ENCODE peak calls at places on chromosomes 2 and 18, in four cellular contexts. Y, X, L and N are unnamed samples.

GRCh38 chr18:23933407-23933806 is 81.1 kb upstream of the TTC39C start:
- DNase-seq in L (peak; percentile 17), Y (peak; percentile 25), X (peak; percentile 15), N (no peak)

GRCh38 chr18:53745986-53746385 is 478.5 kb downstream of the MBD2 start:
- DNase-seq in Y (peak; percentile 51), L (no peak), X (no peak), N (no peak)

GRCh38 chr2:37301408-37301807 is 23.2 kb downstream of the PRKD3 start:
- DNase-seq in L (no peak), X (no peak), Y (peak; percentile 58), N (peak; percentile 31)

GRCh38 chr18:11148655-11149440 is 521 bp downstream of the PIEZO2 start:
- DNase-seq in L (no peak), X (no peak), Y (no peak), N (no peak)

GRCh38 chr2:136248242-136248641 is 130.3 kb upstream of the CXCR4 start:
- DNase-seq in Y (peak; percentile 38), L (peak; percentile 35), X (peak; percentile 47), N (no peak)

GRCh38 chr2:174590928-174591648 is 6.5 kb downstream of the WIPF1 start:
- DNase-seq in X (peak; percentile 37), Y (peak; percentile 35), L (no peak), N (no peak)

GRCh38 chr2:217434183-217434620 is 568.6 kb downstream of the TNS1 start:
- DNase-seq in Y (peak; percentile 84), L (peak; percentile 86), X (peak; percentile 99), N (peak; percentile 95)

GRCh38 chr2:172513935-172514586 is 41.8 kb upstream of the PDK1 start:
- DNase-seq in Y (no peak), X (no peak), L (no peak), N (no peak)

GRCh38 chr18:79772108-79772864 is 25.5 kb upstream of the KCNG2 start:
- DNase-seq in Y (no peak), L (no peak), X (no peak), N (no peak)

GRCh38 chr18:36405611-36406010 is 108.1 kb downstream of the FHOD3 start:
- DNase-seq in Y (no peak), X (no peak), L (no peak), N (no peak)

GRCh38 chr2:190625691-190626090 is 23.2 kb upstream of the NAB1 start:
- DNase-seq in Y (no peak), L (no peak), X (no peak), N (no peak)

GRCh38 chr2:46942143-46942526 is 26.5 kb upstream of the MCFD2 start:
- DNase-seq in X (no peak), Y (peak; percentile 35), L (peak; percentile 15), N (peak; percentile 78)

GRCh38 chr2:25312958-25313710 is 28.6 kb downstream of the DNMT3A start:
- DNase-seq in L (no peak), Y (no peak), X (no peak), N (no peak)

GRCh38 chr2:129777757-129778607 is 201.5 kb upstream of the RAB6C start:
- DNase-seq in X (no peak), L (no peak), Y (no peak), N (no peak)

GRCh38 chr2:49619804-49620203 is 465.5 kb upstream of the FSHR start:
- DNase-seq in X (no peak), L (no peak), Y (no peak), N (no peak)

GRCh38 chr2:177592945-177593344 is 200.4 kb downstream of the AGPS start:
- DNase-seq in X (no peak), Y (no peak), L (no peak), N (no peak)

GRCh38 chr2:55581435-55581834 is 36.0 kb downstream of the PPP4R3B start:
- DNase-seq in L (no peak), Y (peak; percentile 30), X (no peak), N (no peak)

GRCh38 chr2:127951031-127951430 is 65.3 kb upstream of the AMMECR1L start:
- DNase-seq in L (no peak), Y (peak; percentile 74), X (no peak), N (peak; percentile 17)

GRCh38 chr2:86633094-86633740 is 9.6 kb upstream of the RNF103 start:
- DNase-seq in X (no peak), Y (no peak), L (no peak), N (no peak)

GRCh38 chr18:44818148-44818547 is 137.5 kb downstream of the SETBP1 start:
- DNase-seq in L (no peak), Y (no peak), X (no peak), N (no peak)

GRCh38 chr2:160375802-160376469 is 117.7 kb downstream of the RBMS1 start:
- DNase-seq in L (peak; percentile 66), Y (peak; percentile 49), X (peak; percentile 95), N (no peak)

GRCh38 chr2:207905546-207905945 is 119.8 kb downstream of the PLEKHM3 start:
- DNase-seq in X (no peak), Y (no peak), L (no peak), N (no peak)

GRCh38 chr18:45569566-45569965 is 45.7 kb upstream of the SLC14A2 start:
- DNase-seq in X (no peak), Y (no peak), L (no peak), N (no peak)

DNA sequence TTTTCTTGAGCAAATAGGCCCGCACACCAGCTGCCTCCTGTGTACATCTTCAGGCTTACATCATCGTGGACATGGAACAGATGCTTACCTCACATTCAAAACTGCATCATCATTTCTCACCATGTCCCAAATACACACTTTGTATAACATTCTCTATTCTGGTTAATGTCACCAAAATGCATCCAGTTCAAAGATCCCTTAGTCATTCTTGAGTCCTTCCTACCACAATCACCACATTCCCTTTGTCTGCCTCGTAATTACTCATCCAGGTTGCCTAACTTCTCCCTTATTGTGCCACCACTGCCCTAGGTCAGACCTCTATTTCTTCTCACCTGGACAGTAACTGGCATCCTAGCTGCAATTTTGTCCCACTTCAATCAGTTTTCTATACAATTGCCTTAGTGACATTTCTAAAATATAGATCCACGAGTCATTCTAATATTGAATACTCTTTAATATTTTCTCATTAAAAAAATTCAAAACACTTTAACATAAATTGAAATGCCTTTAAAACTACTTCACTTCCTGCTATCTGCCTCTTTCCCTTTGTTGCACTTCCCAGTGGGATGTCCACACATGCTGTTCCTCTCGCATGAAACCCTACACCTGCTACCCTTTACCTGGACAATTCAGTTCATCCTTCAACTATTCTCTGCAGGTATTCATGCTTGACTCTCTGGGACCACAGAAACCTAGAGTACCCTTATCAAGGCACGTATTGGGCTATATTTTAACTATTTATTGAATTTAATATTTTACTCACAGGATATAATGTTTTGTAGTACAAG is 373.5 kb upstream of the GALNT5 start:
- DNase-seq in Y (peak; percentile 83), X (peak; percentile 27), L (no peak), N (peak; percentile 87)
- H3K4me2 ChIP-seq in Y (peak overlapping the region; percentile 4), X (no peak overlapping the region), L (no peak overlapping the region), N (no peak overlapping the region)

DNA sequence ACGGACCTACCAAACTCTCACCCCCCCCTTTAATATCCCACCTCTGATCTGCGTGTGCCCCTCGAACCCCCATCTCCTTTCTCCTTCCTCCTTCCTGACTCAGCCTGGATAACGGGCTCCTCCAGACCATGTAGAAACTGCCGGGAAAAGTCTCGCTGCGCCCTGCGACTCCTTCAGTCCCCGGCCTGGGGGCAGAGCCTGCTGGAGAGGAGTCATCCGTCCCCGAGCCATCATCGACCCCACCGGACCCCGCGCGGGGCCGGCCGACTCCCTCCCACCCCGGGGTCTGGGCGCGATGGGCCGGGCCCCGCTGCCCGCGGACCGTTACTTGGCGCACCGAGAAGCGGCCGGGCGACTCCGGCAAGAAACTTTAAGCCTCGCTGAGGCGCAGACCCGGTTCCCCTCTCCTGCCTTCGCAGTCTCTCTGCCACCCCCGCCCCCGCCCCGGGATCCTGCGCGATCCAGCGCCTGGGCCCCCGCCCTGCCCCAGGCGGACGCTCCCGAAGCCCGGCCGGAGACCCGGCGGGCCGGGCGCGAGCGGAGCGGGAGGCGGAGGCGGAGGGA is 3.4 kb downstream of the ZEB2 start:
- DNase-seq in L (peak; percentile 54), Y (no peak), X (no peak), N (peak; percentile 16)
- TF ChIP-seq EZH2 in L (no peak), Y (no peak), X (no peak), N (peak; percentile 58)

GRCh38 chr2:8656811-8657210 is 25.0 kb upstream of the ID2 start:
- DNase-seq in L (no peak), Y (no peak), X (no peak), N (no peak)
- H3K4me2 ChIP-seq in L (no peak overlapping the region), Y (no peak overlapping the region), X (no peak overlapping the region), N (no peak overlapping the region)

DNA sequence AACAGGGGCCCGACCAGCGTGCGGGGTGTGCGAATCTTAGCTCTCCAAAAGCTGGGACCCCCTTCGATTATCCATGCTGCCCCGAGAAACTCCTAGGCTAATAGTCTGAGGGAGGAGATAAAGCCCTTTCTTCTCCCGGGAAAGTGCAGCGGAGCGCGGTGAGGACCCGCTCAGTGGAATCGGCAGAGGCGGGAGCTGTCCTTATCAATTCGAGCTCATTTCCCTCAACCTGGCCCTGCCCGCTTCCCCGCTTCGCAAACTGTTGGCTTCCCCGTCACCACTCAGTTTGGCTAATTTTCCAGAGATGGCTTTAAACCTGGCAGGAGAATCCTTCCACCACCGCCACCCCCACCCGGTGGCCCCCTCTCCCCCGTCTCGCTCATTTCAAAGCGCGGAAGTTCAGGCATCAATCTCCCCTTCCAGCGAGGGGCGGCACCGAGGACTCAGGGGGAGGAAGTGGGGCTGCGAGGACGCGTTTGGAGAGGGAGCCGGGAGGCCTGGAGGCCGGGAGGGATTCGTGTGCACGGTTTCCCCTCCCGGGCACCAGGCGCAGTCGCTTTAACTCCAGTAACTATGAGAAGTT is 1.6 kb downstream of the KLHL14 start:
- DNase-seq in L (no peak), Y (no peak), X (no peak), N (no peak)
- TF ChIP-seq EZH2 in L (peak; percentile 6), Y (no peak), X (peak; percentile 87), N (peak; percentile 98)

DNA sequence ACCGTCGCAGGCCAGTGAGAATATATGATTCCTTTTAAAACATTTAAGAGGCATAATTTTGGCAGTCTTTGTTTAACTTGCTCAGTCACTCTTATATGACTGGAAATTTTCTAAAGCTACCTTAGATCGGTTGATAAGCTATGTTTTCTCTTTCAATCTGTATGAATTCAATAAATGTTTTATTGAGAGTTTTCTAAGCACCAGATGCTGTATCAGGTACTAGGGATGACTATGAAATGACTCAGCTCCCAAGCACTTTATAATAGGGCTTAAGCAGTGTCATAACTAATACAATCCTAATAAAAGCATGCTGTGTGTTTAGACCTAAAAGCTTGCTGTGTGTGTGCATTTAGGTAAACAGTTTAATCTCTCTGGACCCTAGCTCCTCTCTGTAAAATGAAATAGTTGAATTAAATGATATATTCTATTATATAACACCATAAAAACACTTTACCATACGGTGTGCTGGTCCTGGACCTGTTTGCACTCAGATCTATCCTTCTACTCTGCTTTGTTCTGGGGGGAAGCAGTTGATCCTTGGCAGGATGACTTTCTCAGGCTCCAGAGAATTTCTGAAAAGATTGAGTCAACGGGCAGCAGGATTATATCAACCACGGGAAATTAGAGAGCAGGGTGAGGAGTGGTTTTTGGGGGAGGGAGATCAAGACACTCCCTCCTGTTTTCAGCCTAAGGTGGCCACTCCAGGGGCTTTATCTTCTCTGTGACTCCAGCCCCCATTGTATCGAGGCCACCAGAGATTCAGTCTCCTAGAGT is 26.1 kb upstream of the SLC38A11 start:
- DNase-seq in X (no peak), Y (peak; percentile 90), L (peak; percentile 46), N (peak; percentile 57)
- H3K4me2 ChIP-seq in X (no peak overlapping the region), Y (peak overlapping the region; percentile 71), L (peak overlapping the region; percentile 55), N (peak overlapping the region; percentile 73)

GRCh38 chr2:239777219-239777618 is 247.9 kb downstream of the NDUFA10 start:
- DNase-seq in Y (no peak), L (no peak), X (no peak), N (no peak)
- TF ChIP-seq EZH2 in Y (no peak), L (no peak), X (no peak), N (no peak)